ENCODE peak calls at places on chromosomes 4 and X, in six cellular contexts. One of them, this sample, is unnamed.

GRCh38 chr4:15104825-15105224 is 102.5 kb downstream of the CPEB2 start:
- DNase-seq in heart right ventricle: no peak
- DNase-seq in effector memory CD4-positive, alpha-beta T cell: no peak
- DNase-seq in naive thymus-derived CD4-positive, alpha-beta T cell: no peak
- DNase-seq in mesendoderm: no peak
- DNase-seq in Peyer's patch: no peak
- DNase-seq in this sample: no peak

GRCh38 chr4:23788460-23788859 is 101.4 kb downstream of the PPARGC1A start:
- DNase-seq in mesendoderm: no peak
- DNase-seq in naive thymus-derived CD4-positive, alpha-beta T cell: no peak
- DNase-seq in Peyer's patch: no peak
- DNase-seq in effector memory CD4-positive, alpha-beta T cell: no peak
- DNase-seq in heart right ventricle: no peak
- DNase-seq in this sample: no peak

GRCh38 chrX:53255738-53256191 is 25.6 kb downstream of the IQSEC2 start:
- DNase-seq in Peyer's patch: no peak
- DNase-seq in effector memory CD4-positive, alpha-beta T cell: no peak
- DNase-seq in heart right ventricle: no peak
- DNase-seq in mesendoderm: no peak
- DNase-seq in naive thymus-derived CD4-positive, alpha-beta T cell: no peak
- DNase-seq in this sample: peak; percentile 57

GRCh38 chr4:22498866-22499265 is 17.0 kb downstream of the ADGRA3 start:
- DNase-seq in naive thymus-derived CD4-positive, alpha-beta T cell: no peak
- DNase-seq in effector memory CD4-positive, alpha-beta T cell: no peak
- DNase-seq in Peyer's patch: no peak
- DNase-seq in heart right ventricle: no peak
- DNase-seq in mesendoderm: peak; percentile 40
- DNase-seq in this sample: no peak

GRCh38 chr4:87097075-87097474 is 123.3 kb downstream of the KLHL8 start:
- DNase-seq in mesendoderm: peak; percentile 95
- DNase-seq in heart right ventricle: no peak
- DNase-seq in effector memory CD4-positive, alpha-beta T cell: no peak
- DNase-seq in Peyer's patch: no peak
- DNase-seq in naive thymus-derived CD4-positive, alpha-beta T cell: no peak
- DNase-seq in this sample: peak; percentile 44

GRCh38 chr4:106315476-106315967 is 487 bp downstream of the TBCK start:
- DNase-seq in mesendoderm: no peak
- DNase-seq in heart right ventricle: no peak
- DNase-seq in Peyer's patch: no peak
- DNase-seq in effector memory CD4-positive, alpha-beta T cell: peak; percentile 19
- DNase-seq in naive thymus-derived CD4-positive, alpha-beta T cell: no peak
- DNase-seq in this sample: peak; percentile 5

GRCh38 chr4:124534133-124534532 is 178.4 kb downstream of the ANKRD50 start:
- DNase-seq in naive thymus-derived CD4-positive, alpha-beta T cell: no peak
- DNase-seq in mesendoderm: no peak
- DNase-seq in heart right ventricle: no peak
- DNase-seq in Peyer's patch: no peak
- DNase-seq in effector memory CD4-positive, alpha-beta T cell: no peak
- DNase-seq in this sample: no peak

GRCh38 chr4:55372259-55372658 is 23.5 kb upstream of the TMEM165 start:
- DNase-seq in mesendoderm: no peak
- DNase-seq in effector memory CD4-positive, alpha-beta T cell: no peak
- DNase-seq in heart right ventricle: peak; percentile 15
- DNase-seq in naive thymus-derived CD4-positive, alpha-beta T cell: no peak
- DNase-seq in Peyer's patch: no peak
- DNase-seq in this sample: no peak

GRCh38 chr4:26787461-26788340 is 72.9 kb upstream of the STIM2 start:
- DNase-seq in Peyer's patch: no peak
- DNase-seq in effector memory CD4-positive, alpha-beta T cell: no peak
- DNase-seq in mesendoderm: peak; percentile 81
- DNase-seq in naive thymus-derived CD4-positive, alpha-beta T cell: peak; percentile 28
- DNase-seq in heart right ventricle: peak; percentile 69
- DNase-seq in this sample: peak; percentile 53

GRCh38 chr4:59381591-59381990 is 1818.5 kb upstream of the ADGRL3 start:
- DNase-seq in naive thymus-derived CD4-positive, alpha-beta T cell: no peak
- DNase-seq in effector memory CD4-positive, alpha-beta T cell: no peak
- DNase-seq in heart right ventricle: no peak
- DNase-seq in mesendoderm: no peak
- DNase-seq in Peyer's patch: no peak
- DNase-seq in this sample: no peak

GRCh38 chr4:76690091-76690905 is 207.6 kb downstream of the SOWAHB start:
- DNase-seq in heart right ventricle: no peak
- DNase-seq in mesendoderm: peak; percentile 51
- DNase-seq in naive thymus-derived CD4-positive, alpha-beta T cell: no peak
- DNase-seq in Peyer's patch: no peak
- DNase-seq in effector memory CD4-positive, alpha-beta T cell: no peak
- DNase-seq in this sample: peak; percentile 17

GRCh38 chr4:188008377-188008776 is 12.8 kb downstream of the ZFP42 start:
- DNase-seq in heart right ventricle: no peak
- DNase-seq in mesendoderm: no peak
- DNase-seq in effector memory CD4-positive, alpha-beta T cell: no peak
- DNase-seq in Peyer's patch: no peak
- DNase-seq in naive thymus-derived CD4-positive, alpha-beta T cell: no peak
- DNase-seq in this sample: no peak

GRCh38 chr4:121728066-121728465 is 31.3 kb upstream of the ANXA5 start:
- DNase-seq in mesendoderm: no peak
- DNase-seq in Peyer's patch: no peak
- DNase-seq in heart right ventricle: no peak
- DNase-seq in naive thymus-derived CD4-positive, alpha-beta T cell: no peak
- DNase-seq in effector memory CD4-positive, alpha-beta T cell: no peak
- DNase-seq in this sample: no peak

GRCh38 chr4:185358514-185359433 is 37.0 kb downstream of the LRP2BP start:
- DNase-seq in mesendoderm: peak; percentile 27
- DNase-seq in effector memory CD4-positive, alpha-beta T cell: no peak
- DNase-seq in naive thymus-derived CD4-positive, alpha-beta T cell: no peak
- DNase-seq in heart right ventricle: no peak
- DNase-seq in Peyer's patch: no peak
- DNase-seq in this sample: no peak

GRCh38 chrX:1385824-1386223 is 6.1 kb downstream of the SLC25A6 start:
- DNase-seq in heart right ventricle: no peak
- DNase-seq in Peyer's patch: peak; percentile 11
- DNase-seq in effector memory CD4-positive, alpha-beta T cell: no peak
- DNase-seq in mesendoderm: no peak
- DNase-seq in naive thymus-derived CD4-positive, alpha-beta T cell: no peak
- DNase-seq in this sample: peak; percentile 54

GRCh38 chrX:136318895-136319597 is 18.3 kb downstream of the ADGRG4 start:
- DNase-seq in naive thymus-derived CD4-positive, alpha-beta T cell: no peak
- DNase-seq in heart right ventricle: no peak
- DNase-seq in Peyer's patch: no peak
- DNase-seq in mesendoderm: no peak
- DNase-seq in effector memory CD4-positive, alpha-beta T cell: no peak
- DNase-seq in this sample: no peak

GRCh38 chrX:130726661-130727060 is 176.3 kb downstream of the ENOX2 start:
- DNase-seq in heart right ventricle: no peak
- DNase-seq in Peyer's patch: no peak
- DNase-seq in mesendoderm: no peak
- DNase-seq in effector memory CD4-positive, alpha-beta T cell: no peak
- DNase-seq in naive thymus-derived CD4-positive, alpha-beta T cell: no peak
- DNase-seq in this sample: no peak

GRCh38 chr4:88211473-88212252 is 53.2 kb upstream of the ABCG2 start:
- DNase-seq in heart right ventricle: peak; percentile 56
- DNase-seq in effector memory CD4-positive, alpha-beta T cell: no peak
- DNase-seq in Peyer's patch: no peak
- DNase-seq in naive thymus-derived CD4-positive, alpha-beta T cell: peak; percentile 65
- DNase-seq in mesendoderm: peak; percentile 60
- DNase-seq in this sample: peak; percentile 30

GRCh38 chr4:52199574-52200338 is 148.7 kb downstream of the SPATA18 start:
- DNase-seq in mesendoderm: peak; percentile 23
- DNase-seq in naive thymus-derived CD4-positive, alpha-beta T cell: no peak
- DNase-seq in Peyer's patch: no peak
- DNase-seq in effector memory CD4-positive, alpha-beta T cell: no peak
- DNase-seq in heart right ventricle: no peak
- DNase-seq in this sample: no peak

DNA sequence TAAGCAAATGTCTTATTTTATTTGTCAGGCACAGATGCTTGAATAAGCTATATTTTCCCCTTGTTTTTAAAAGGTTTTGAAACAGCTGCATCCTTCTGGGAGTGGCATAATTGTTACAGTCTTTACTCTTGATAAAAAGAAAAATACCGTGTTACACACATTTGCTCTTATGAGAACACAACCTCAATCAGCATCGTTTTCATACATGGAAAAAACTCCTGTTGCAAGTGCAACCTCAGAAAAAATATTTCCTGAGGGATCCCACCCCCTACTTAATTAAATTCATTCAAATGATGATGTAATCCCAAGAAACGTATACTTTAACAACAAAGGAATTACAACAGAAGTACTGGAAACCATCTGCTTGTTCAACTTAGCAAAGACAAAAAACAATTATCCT is 58.6 kb downstream of the SMAD1 start:
- DNase-seq in heart right ventricle: no peak
- DNase-seq in Peyer's patch: no peak
- DNase-seq in naive thymus-derived CD4-positive, alpha-beta T cell: no peak
- DNase-seq in effector memory CD4-positive, alpha-beta T cell: no peak
- DNase-seq in mesendoderm: no peak
- DNase-seq in this sample: no peak
- H3K36me3 ChIP-seq in heart right ventricle: peaks cover 24% of the 10 kb centered on the region
- H3K36me3 ChIP-seq in Peyer's patch: no peaks in the 10 kb centered on the region
- H3K36me3 ChIP-seq in naive thymus-derived CD4-positive, alpha-beta T cell: no peaks in the 10 kb centered on the region
- H3K36me3 ChIP-seq in effector memory CD4-positive, alpha-beta T cell: no peaks in the 10 kb centered on the region
- H3K36me3 ChIP-seq in mesendoderm: no peaks in the 10 kb centered on the region
- H3K36me3 ChIP-seq in this sample: no peaks in the 10 kb centered on the region

GRCh38 chrX:65695849-65696248 is 28.4 kb downstream of the MSN start:
- DNase-seq in Peyer's patch: no peak
- DNase-seq in effector memory CD4-positive, alpha-beta T cell: no peak
- DNase-seq in heart right ventricle: no peak
- DNase-seq in mesendoderm: no peak
- DNase-seq in naive thymus-derived CD4-positive, alpha-beta T cell: no peak
- DNase-seq in this sample: no peak
- H3K4me3 ChIP-seq in Peyer's patch: no peak overlapping the region
- H3K4me3 ChIP-seq in effector memory CD4-positive, alpha-beta T cell: peak overlapping the region; percentile 16
- H3K4me3 ChIP-seq in heart right ventricle: no peak overlapping the region
- H3K4me3 ChIP-seq in mesendoderm: no peak overlapping the region
- H3K4me3 ChIP-seq in naive thymus-derived CD4-positive, alpha-beta T cell: peak overlapping the region; percentile 36
- H3K4me3 ChIP-seq in this sample: no peak overlapping the region

GRCh38 chrX:37926700-37927099 is 79.3 kb upstream of the DYNLT3 start:
- DNase-seq in heart right ventricle: no peak
- DNase-seq in naive thymus-derived CD4-positive, alpha-beta T cell: peak; percentile 2
- DNase-seq in Peyer's patch: no peak
- DNase-seq in mesendoderm: peak; percentile 32
- DNase-seq in effector memory CD4-positive, alpha-beta T cell: no peak
- DNase-seq in this sample: peak; percentile 3
- H3K36me3 ChIP-seq in heart right ventricle: no peaks in the 10 kb centered on the region
- H3K36me3 ChIP-seq in naive thymus-derived CD4-positive, alpha-beta T cell: no peaks in the 10 kb centered on the region
- H3K36me3 ChIP-seq in Peyer's patch: no peaks in the 10 kb centered on the region
- H3K36me3 ChIP-seq in mesendoderm: no peaks in the 10 kb centered on the region
- H3K36me3 ChIP-seq in effector memory CD4-positive, alpha-beta T cell: no peaks in the 10 kb centered on the region
- H3K36me3 ChIP-seq in this sample: no peaks in the 10 kb centered on the region

GRCh38 chr4:186536285-186536684 is 19.1 kb downstream of the MTNR1A start:
- DNase-seq in naive thymus-derived CD4-positive, alpha-beta T cell: no peak
- DNase-seq in mesendoderm: peak; percentile 53
- DNase-seq in Peyer's patch: no peak
- DNase-seq in effector memory CD4-positive, alpha-beta T cell: no peak
- DNase-seq in heart right ventricle: no peak
- DNase-seq in this sample: peak; percentile 71
- H3K4me3 ChIP-seq in naive thymus-derived CD4-positive, alpha-beta T cell: no peak overlapping the region
- H3K4me3 ChIP-seq in mesendoderm: no peak overlapping the region
- H3K4me3 ChIP-seq in Peyer's patch: no peak overlapping the region
- H3K4me3 ChIP-seq in effector memory CD4-positive, alpha-beta T cell: no peak overlapping the region
- H3K4me3 ChIP-seq in heart right ventricle: no peak overlapping the region
- H3K4me3 ChIP-seq in this sample: no peak overlapping the region

GRCh38 chrX:131747173-131747572 is 203.3 kb downstream of the OR13H1 start:
- DNase-seq in Peyer's patch: peak; percentile 68
- DNase-seq in naive thymus-derived CD4-positive, alpha-beta T cell: peak; percentile 74
- DNase-seq in effector memory CD4-positive, alpha-beta T cell: no peak
- DNase-seq in mesendoderm: no peak
- DNase-seq in heart right ventricle: peak; percentile 8
- DNase-seq in this sample: no peak

GRCh38 chrX:131741103-131741581 is 197.3 kb downstream of the OR13H1 start:
- DNase-seq in naive thymus-derived CD4-positive, alpha-beta T cell: peak; percentile 79
- DNase-seq in effector memory CD4-positive, alpha-beta T cell: no peak
- DNase-seq in Peyer's patch: peak; percentile 80
- DNase-seq in mesendoderm: no peak
- DNase-seq in heart right ventricle: no peak
- DNase-seq in this sample: no peak

GRCh38 chrX:131746491-131746968 is 202.7 kb downstream of the OR13H1 start:
- DNase-seq in heart right ventricle: peak; percentile 8
- DNase-seq in effector memory CD4-positive, alpha-beta T cell: no peak
- DNase-seq in Peyer's patch: peak; percentile 79
- DNase-seq in mesendoderm: no peak
- DNase-seq in naive thymus-derived CD4-positive, alpha-beta T cell: peak; percentile 84
- DNase-seq in this sample: peak; percentile 51

DNA sequence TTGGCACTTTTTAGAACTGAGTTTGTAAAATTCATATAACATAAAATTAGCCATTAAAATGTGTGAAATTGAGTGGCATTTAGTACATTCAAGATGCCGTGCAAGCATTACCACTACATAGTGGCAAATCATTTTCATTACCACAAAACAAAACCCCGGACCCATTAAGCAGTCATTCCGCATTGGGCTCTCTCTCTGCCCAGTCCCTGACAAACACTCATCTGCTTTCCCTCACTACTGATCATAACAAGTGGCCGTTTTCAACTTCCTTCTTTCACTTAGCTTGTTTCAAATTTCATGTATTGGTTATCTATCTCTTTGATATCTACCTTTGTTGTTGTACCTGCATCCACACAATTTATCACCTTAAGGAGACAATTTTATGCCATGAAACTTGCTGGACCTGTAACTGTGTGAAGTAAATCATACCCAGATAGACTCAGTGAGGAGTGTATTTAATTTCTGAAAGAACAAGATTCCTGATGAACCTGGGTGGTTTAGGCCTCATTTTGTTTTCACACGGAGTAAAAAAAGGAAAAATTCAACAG is 202.1 kb downstream of the OR13H1 start:
- DNase-seq in mesendoderm: no peak
- DNase-seq in effector memory CD4-positive, alpha-beta T cell: no peak
- DNase-seq in heart right ventricle: no peak
- DNase-seq in Peyer's patch: no peak
- DNase-seq in naive thymus-derived CD4-positive, alpha-beta T cell: no peak
- DNase-seq in this sample: no peak
- H3K36me3 ChIP-seq in mesendoderm: no peaks in the 10 kb centered on the region
- H3K36me3 ChIP-seq in effector memory CD4-positive, alpha-beta T cell: no peaks in the 10 kb centered on the region
- H3K36me3 ChIP-seq in heart right ventricle: no peaks in the 10 kb centered on the region
- H3K36me3 ChIP-seq in Peyer's patch: no peaks in the 10 kb centered on the region
- H3K36me3 ChIP-seq in naive thymus-derived CD4-positive, alpha-beta T cell: no peaks in the 10 kb centered on the region
- H3K36me3 ChIP-seq in this sample: peaks cover 44% of the 10 kb centered on the region

GRCh38 chr4:148054275-148054674 is 322.4 kb downstream of the ARHGAP10 start:
- DNase-seq in effector memory CD4-positive, alpha-beta T cell: no peak
- DNase-seq in heart right ventricle: no peak
- DNase-seq in naive thymus-derived CD4-positive, alpha-beta T cell: no peak
- DNase-seq in mesendoderm: no peak
- DNase-seq in Peyer's patch: no peak
- DNase-seq in this sample: no peak
- H3K4me3 ChIP-seq in effector memory CD4-positive, alpha-beta T cell: no peak overlapping the region
- H3K4me3 ChIP-seq in heart right ventricle: no peak overlapping the region
- H3K4me3 ChIP-seq in naive thymus-derived CD4-positive, alpha-beta T cell: no peak overlapping the region
- H3K4me3 ChIP-seq in mesendoderm: no peak overlapping the region
- H3K4me3 ChIP-seq in Peyer's patch: no peak overlapping the region
- H3K4me3 ChIP-seq in this sample: no peak overlapping the region

DNA sequence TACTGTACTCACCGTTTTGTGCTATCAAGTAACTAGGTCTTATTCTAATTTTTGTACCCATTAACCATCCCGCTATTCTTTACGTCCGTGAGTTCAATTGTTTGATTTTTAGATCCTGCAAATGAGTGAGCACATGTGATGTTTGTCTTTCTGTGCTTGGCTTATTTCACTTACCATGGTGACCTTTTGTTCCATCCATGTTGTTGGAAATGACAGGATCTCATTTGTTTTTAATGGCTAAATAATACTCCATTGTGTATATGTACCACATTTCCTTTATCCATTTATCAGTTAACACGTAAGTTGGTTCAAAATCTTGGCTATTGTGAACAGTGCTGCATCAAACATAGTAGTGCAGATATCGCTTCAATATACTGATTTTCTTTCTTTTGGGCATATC is 48.3 kb downstream of the USP9X start:
- DNase-seq in heart right ventricle: no peak
- DNase-seq in effector memory CD4-positive, alpha-beta T cell: no peak
- DNase-seq in Peyer's patch: no peak
- DNase-seq in naive thymus-derived CD4-positive, alpha-beta T cell: no peak
- DNase-seq in mesendoderm: no peak
- DNase-seq in this sample: no peak
- H3K36me3 ChIP-seq in heart right ventricle: peaks cover 97% of the 10 kb centered on the region
- H3K36me3 ChIP-seq in effector memory CD4-positive, alpha-beta T cell: peaks cover 29% of the 10 kb centered on the region
- H3K36me3 ChIP-seq in Peyer's patch: no peaks in the 10 kb centered on the region
- H3K36me3 ChIP-seq in naive thymus-derived CD4-positive, alpha-beta T cell: peaks cover 5% of the 10 kb centered on the region
- H3K36me3 ChIP-seq in mesendoderm: no peaks in the 10 kb centered on the region
- H3K36me3 ChIP-seq in this sample: peaks cover 34% of the 10 kb centered on the region